ENCODE peak calls at places on chromosomes 5 and 9, in nine cellular contexts. I is T-helper 1 cell; X is NCI-H2171 treated with DMSO at 0.1 percent for 48 hours; R is SK-MEL-5; N is GM13976; C is EL; J is stimulated activated CD4-positive, alpha-beta T cell treated with anti-CD3 and anti-CD28 coated beads, Interleukin-2, amount 100 ng/mL, for 48 hours; T is KBM-7; V is retinal pigment epithelial cell. L is an unnamed sample.

GRCh38 chr9:69089491-69089890 is 53.9 kb downstream of the FXN start:
- DNase-seq in J (no peak), R (no peak), C (no peak), N (no peak), V (no peak), T (no peak), I (no peak), X (no peak), L (no peak)

GRCh38 chr5:65032250-65032649 is 263.5 kb downstream of the CWC27 start:
- DNase-seq in T (no peak), J (no peak), I (no peak), N (no peak), C (peak), X (no peak), V (no peak), R (no peak), L (no peak)

GRCh38 chr5:84603557-84604185 is 219.0 kb upstream of the EDIL3 start:
- DNase-seq in C (peak), R (peak), I (no peak), V (peak), J (no peak), N (no peak), X (no peak), T (no peak), L (no peak)

GRCh38 chr5:10704949-10705621 is 55.9 kb downstream of the DAP start:
- DNase-seq in J (no peak), N (no peak), C (peak), R (peak), X (no peak), T (peak), V (no peak), I (no peak), L (no peak)

GRCh38 chr5:139755892-139756671 is 39.5 kb upstream of the PSD2 start:
- DNase-seq in V (no peak), I (no peak), N (peak), X (peak), J (no peak), T (no peak), C (no peak), R (no peak), L (no peak)

GRCh38 chr9:135226369-135227050 is 139.0 kb downstream of the OLFM1 start:
- DNase-seq in C (no peak), N (no peak), J (no peak), I (no peak), V (no peak), R (no peak), T (no peak), X (no peak), L (no peak)

GRCh38 chr9:133771486-133772482 is 33.6 kb upstream of the SARDH start:
- DNase-seq in V (no peak), R (no peak), I (no peak), C (no peak), N (no peak), X (no peak), T (no peak), J (no peak), L (no peak)

GRCh38 chr9:110650261-110650660 is 18.3 kb upstream of the MUSK start:
- DNase-seq in I (no peak), T (no peak), J (no peak), N (no peak), R (no peak), C (peak), V (peak), X (no peak), L (no peak)

GRCh38 chr5:38400365-38400764 is 142.0 kb downstream of the EGFLAM start:
- DNase-seq in J (no peak), I (no peak), V (no peak), C (no peak), R (no peak), T (no peak), N (no peak), X (no peak), L (no peak)

GRCh38 chr5:38926121-38926520 is 80.3 kb downstream of the OSMR start:
- DNase-seq in X (no peak), T (no peak), J (no peak), V (no peak), I (no peak), R (no peak), N (no peak), C (peak), L (no peak)

GRCh38 chr9:88697764-88698436 is 162.9 kb downstream of the NXNL2 start:
- DNase-seq in N (no peak), J (no peak), C (no peak), V (no peak), X (no peak), R (no peak), T (no peak), I (no peak), L (no peak)

GRCh38 chr5:133698646-133699526 is 86.5 kb upstream of the FSTL4 start:
- DNase-seq in I (no peak), N (peak), V (no peak), R (no peak), J (no peak), C (no peak), T (no peak), X (no peak), L (no peak)

GRCh38 chr5:133691448-133691847 is 79.1 kb upstream of the FSTL4 start:
- DNase-seq in C (peak), R (no peak), V (no peak), J (no peak), T (no peak), N (no peak), I (no peak), X (no peak), L (no peak)

GRCh38 chr5:56200856-56201638 is 32.1 kb downstream of the ANKRD55 start:
- DNase-seq in J (peak), C (peak), I (peak), T (peak), X (peak), N (peak), V (peak), R (peak), L (peak)

GRCh38 chr9:115595951-115596742 is 478.2 kb upstream of the TNC start:
- DNase-seq in J (no peak), N (no peak), I (no peak), C (peak), R (no peak), T (no peak), X (no peak), V (no peak), L (no peak)

GRCh38 chr9:128406848-128407391 is 13.7 kb upstream of the CERCAM start:
- DNase-seq in J (no peak), C (peak), R (peak), I (no peak), V (no peak), X (no peak), N (no peak), T (no peak), L (no peak)

L was measured in activated effector memory CD4-positive, alpha-beta T cell treated with Interleukin-2 at 50 U/mL for 16 hours.